ENCODE peak calls at places on chromosomes 2 and 18, in nine cellular contexts. G, Y, X, B, U, C, F, R and I are unnamed samples.

GRCh38 chr2:99863236-99863913 is 279.0 kb downstream of the AFF3 start:
- DNase-seq in X (no peak), R (no peak), U (no peak), G (no peak), B (no peak), Y (no peak), C (no peak), F (no peak), I (no peak)

GRCh38 chr18:58042826-58043362 is 1.1 kb upstream of the NEDD4L start:
- DNase-seq in Y (no peak), C (no peak), F (no peak), U (no peak), B (no peak), X (no peak), G (no peak), R (no peak), I (no peak)

GRCh38 chr2:181782630-181783029 is 102.3 kb upstream of the NEUROD1 start:
- DNase-seq in B (no peak), U (no peak), F (no peak), Y (no peak), G (no peak), C (no peak), R (no peak), X (no peak), I (no peak)

GRCh38 chr18:79680100-79680879 is 687 bp downstream of the CTDP1 start:
- DNase-seq in Y (peak), B (no peak), F (no peak), C (peak), X (peak), R (no peak), G (no peak), U (no peak), I (peak)

GRCh38 chr18:41731887-41732286 is 223.1 kb upstream of the PIK3C3 start:
- DNase-seq in R (no peak), Y (no peak), C (no peak), B (no peak), G (no peak), U (no peak), X (no peak), F (no peak), I (no peak)

GRCh38 chr18:57776354-57776753 is 26.8 kb downstream of the ATP8B1 start:
- DNase-seq in Y (no peak), G (no peak), R (no peak), C (no peak), F (no peak), B (no peak), U (no peak), X (no peak), I (no peak)

GRCh38 chr18:58180172-58180571 is 136.1 kb downstream of the NEDD4L start:
- DNase-seq in Y (no peak), X (no peak), C (no peak), B (no peak), F (no peak), U (no peak), G (no peak), R (no peak), I (no peak)

GRCh38 chr2:212318636-212319035 is 220.0 kb downstream of the ERBB4 start:
- DNase-seq in C (no peak), G (no peak), B (no peak), Y (no peak), U (no peak), F (no peak), X (no peak), R (no peak), I (no peak)

GRCh38 chr2:176830362-176830761 is 382.2 kb upstream of the HNRNPA3 start:
- DNase-seq in G (no peak), F (no peak), R (no peak), B (peak), Y (no peak), U (no peak), C (no peak), X (no peak), I (no peak)

GRCh38 chr2:42086500-42086953 is 38.7 kb downstream of the PKDCC start:
- DNase-seq in C (peak), R (no peak), X (no peak), U (peak), B (no peak), Y (peak), G (no peak), F (peak), I (peak)

GRCh38 chr2:232295971-232296370 is 82.6 kb upstream of the ALPP start:
- DNase-seq in Y (no peak), R (no peak), F (no peak), G (no peak), U (no peak), X (no peak), C (no peak), B (no peak), I (no peak)

GRCh38 chr2:25632396-25632795 is 41.0 kb downstream of the DTNB start:
- DNase-seq in G (no peak), C (no peak), Y (no peak), X (no peak), R (no peak), F (no peak), U (no peak), B (no peak), I (no peak)

GRCh38 chr18:54558609-54559585 is 32.1 kb upstream of the DYNAP start:
- DNase-seq in C (no peak), F (no peak), Y (no peak), B (no peak), R (no peak), U (no peak), X (no peak), G (no peak), I (peak)